ENCODE peak calls at places on chromosomes 1 and 21, in five cellular contexts. C, K, I, X and O are unnamed samples.

GRCh38 chr1:17831619-17832018 is 76.5 kb downstream of the ACTL8 start:
- DNase-seq in C (no peak), K (peak; percentile 33), I (peak; percentile 78), X (peak; percentile 59), O (no peak)

GRCh38 chr1:39321979-39322378 is 117.5 kb downstream of the MACF1 start:
- DNase-seq in C (no peak), K (no peak), I (no peak), X (no peak), O (no peak)

GRCh38 chr1:101188311-101188710 is 48.5 kb upstream of the S1PR1 start:
- DNase-seq in C (no peak), K (no peak), I (no peak), X (peak; percentile 65), O (no peak)

GRCh38 chr1:205410581-205411298 is 11.1 kb downstream of the LEMD1 start:
- DNase-seq in C (no peak), K (no peak), I (no peak), X (no peak), O (no peak)

GRCh38 chr1:35558374-35559316 is 1.0 kb downstream of the NCDN start:
- DNase-seq in C (no peak), K (no peak), I (no peak), X (no peak), O (no peak)

GRCh38 chr1:184982002-184982954 is 8.0 kb upstream of the NIBAN1 start:
- DNase-seq in C (peak; percentile 83), K (peak; percentile 77), I (peak; percentile 85), X (peak; percentile 80), O (peak; percentile 80)

GRCh38 chr21:29072873-29073221 is 601 bp downstream of the CCT8 start:
- DNase-seq in C (no peak), K (no peak), I (peak; percentile 44), X (peak; percentile 38), O (no peak)

GRCh38 chr1:172885976-172886375 is 164.8 kb downstream of the TNFSF18 start:
- DNase-seq in C (no peak), K (no peak), I (peak; percentile 47), X (peak; percentile 49), O (no peak)

GRCh38 chr1:236103646-236104218 is 38.6 kb upstream of the GPR137B start:
- DNase-seq in C (no peak), K (peak; percentile 51), I (peak; percentile 73), X (peak; percentile 57), O (no peak)

GRCh38 chr1:1349256-1350012 is at the start of gene DVL1:
- DNase-seq in C (peak; percentile 76), K (peak; percentile 67), I (peak; percentile 71), X (peak; percentile 58), O (peak; percentile 64)

GRCh38 chr21:33968082-33968997 is 52.7 kb upstream of the ATP5PO start:
- DNase-seq in C (no peak), K (peak; percentile 21), I (peak; percentile 63), X (peak; percentile 64), O (no peak)

GRCh38 chr1:204777591-204777990 is 92.1 kb upstream of the LRRN2 start:
- DNase-seq in C (no peak), K (no peak), I (no peak), X (no peak), O (no peak)

GRCh38 chr1:91913018-91913417 is 27.1 kb upstream of the TGFBR3 start:
- DNase-seq in C (no peak), K (no peak), I (peak; percentile 52), X (peak; percentile 55), O (no peak)

GRCh38 chr1:32496127-32496526 is 31.3 kb downstream of the ZBTB8B start:
- DNase-seq in C (no peak), K (no peak), I (peak; percentile 77), X (peak; percentile 55), O (no peak)

GRCh38 chr1:113804421-113805255 is 7.6 kb downstream of the RSBN1 start:
- DNase-seq in C (no peak), K (no peak), I (peak; percentile 89), X (peak; percentile 92), O (no peak)

GRCh38 chr1:14321413-14321812 is 277.1 kb upstream of the KAZN start:
- DNase-seq in C (no peak), K (no peak), I (no peak), X (no peak), O (no peak)

GRCh38 chr1:125065092-125065820 is 3880.5 kb downstream of the SRGAP2C start:
- DNase-seq in C (no peak), K (no peak), I (no peak), X (no peak), O (no peak)
- H3K4me1 ChIP-seq in C (no peaks in the 10 kb centered on the region), K (no peaks in the 10 kb centered on the region), I (no peaks in the 10 kb centered on the region), X (no peaks in the 10 kb centered on the region), O (no peaks in the 10 kb centered on the region)

DNA sequence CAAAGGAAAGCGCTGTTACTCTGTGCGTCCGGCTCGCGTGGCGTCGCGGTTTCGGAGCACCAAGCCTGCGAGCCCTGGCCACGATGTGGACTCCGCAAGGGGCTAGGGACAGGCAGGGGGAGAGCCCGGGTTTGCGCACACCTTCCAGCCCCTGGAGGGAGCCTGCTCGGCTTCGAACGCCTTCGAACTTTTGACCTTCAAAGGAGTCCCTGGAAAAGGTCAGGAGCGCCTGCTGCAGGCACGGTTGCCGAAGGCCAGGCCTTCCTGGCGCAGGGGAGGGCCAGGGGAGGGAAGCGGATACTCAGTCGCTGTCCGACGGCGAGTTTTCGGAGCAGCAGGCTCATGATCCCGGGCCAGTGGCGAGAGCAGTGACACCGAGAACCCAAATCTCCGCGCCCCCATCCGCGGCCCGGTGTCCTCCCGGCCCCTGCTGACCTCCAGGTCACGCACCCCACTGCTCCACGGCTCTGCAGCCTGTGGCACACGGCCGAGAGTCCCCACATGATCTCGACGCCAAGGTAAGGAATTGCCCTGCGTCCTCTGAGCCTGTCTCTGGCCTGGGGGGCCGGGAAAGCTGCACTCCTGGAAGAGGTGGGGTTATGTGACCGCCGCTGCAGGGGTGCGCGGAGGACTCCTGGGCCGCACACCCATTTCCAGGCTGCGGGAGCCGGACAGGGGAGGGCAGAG is 1.3 kb upstream of the SIM2 start:
- DNase-seq in C (no peak), K (no peak), I (no peak), X (no peak), O (no peak)
- H3K4me1 ChIP-seq in C (peaks cover 58% of the 10 kb centered on the region), K (peaks cover 66% of the 10 kb centered on the region), I (peaks cover 16% of the 10 kb centered on the region), X (no peaks in the 10 kb centered on the region), O (peaks cover 68% of the 10 kb centered on the region)

GRCh38 chr21:44989538-44989888 is 49.7 kb downstream of the SLX9 start:
- DNase-seq in C (peak; percentile 45), K (no peak), I (peak; percentile 55), X (peak; percentile 63), O (no peak)

GRCh38 chr21:44989943-44990780 is 50.3 kb downstream of the SLX9 start:
- DNase-seq in C (peak; percentile 45), K (no peak), I (no peak), X (no peak), O (no peak)

GRCh38 chr21:44987301-44987885 is 47.6 kb downstream of the SLX9 start:
- DNase-seq in C (peak; percentile 32), K (no peak), I (no peak), X (no peak), O (peak; percentile 2)

GRCh38 chr21:44987886-44988606 is 48.2 kb downstream of the SLX9 start:
- DNase-seq in C (peak; percentile 39), K (no peak), I (no peak), X (no peak), O (peak; percentile 7)

DNA sequence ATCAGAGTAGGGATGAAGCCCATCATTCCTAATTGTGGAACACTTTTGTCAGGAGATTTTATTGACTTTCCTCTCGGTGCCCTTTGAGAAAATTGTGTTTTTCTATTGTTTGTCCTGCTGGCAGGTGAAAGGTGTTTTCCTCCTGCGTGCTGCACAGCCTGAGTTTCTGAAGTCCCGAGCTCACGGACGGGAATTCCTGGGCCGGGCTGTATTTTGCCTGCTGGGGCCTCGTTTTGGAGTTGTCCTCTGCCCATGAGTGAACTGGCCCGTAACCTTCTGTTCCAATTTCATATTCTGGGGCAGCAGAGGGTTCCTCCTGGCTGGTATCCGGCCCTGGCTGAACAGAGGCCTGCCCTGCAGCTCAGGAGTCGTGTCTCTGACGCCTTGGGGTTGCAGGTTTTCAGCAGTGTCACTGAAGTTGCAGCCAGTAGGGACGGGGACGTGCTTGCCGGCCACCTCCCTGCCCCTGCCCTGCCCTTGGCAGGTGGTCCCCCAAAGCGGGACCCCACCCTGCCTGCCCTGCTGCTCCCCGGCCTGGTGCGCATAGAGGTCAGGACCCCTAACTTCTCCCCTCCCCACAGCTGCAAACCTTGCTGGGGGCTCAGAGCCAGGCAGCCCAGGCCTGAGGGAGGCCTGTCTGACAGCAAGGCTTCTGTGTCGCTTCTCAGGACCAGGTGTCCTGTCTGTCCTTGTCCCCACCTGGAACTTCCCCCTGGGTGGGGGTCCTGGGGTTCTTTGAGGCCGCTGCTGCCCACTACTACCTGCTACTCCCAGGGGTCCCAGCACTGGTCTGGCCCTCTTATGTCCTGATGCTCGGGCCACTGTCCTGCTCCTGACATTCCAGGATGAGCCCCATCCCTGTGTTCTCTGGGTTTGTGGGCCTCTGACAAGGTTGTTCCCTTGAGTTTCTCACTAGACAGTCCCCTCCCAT is 49.0 kb downstream of the SLX9 start:
- DNase-seq in C (peak; percentile 30), K (no peak), I (no peak), X (no peak), O (peak; percentile 1)
- H3K4me1 ChIP-seq in C (peaks cover 6% of the 10 kb centered on the region), K (peaks cover 43% of the 10 kb centered on the region), I (peaks cover 27% of the 10 kb centered on the region), X (peaks cover 25% of the 10 kb centered on the region), O (peaks cover 37% of the 10 kb centered on the region)

DNA sequence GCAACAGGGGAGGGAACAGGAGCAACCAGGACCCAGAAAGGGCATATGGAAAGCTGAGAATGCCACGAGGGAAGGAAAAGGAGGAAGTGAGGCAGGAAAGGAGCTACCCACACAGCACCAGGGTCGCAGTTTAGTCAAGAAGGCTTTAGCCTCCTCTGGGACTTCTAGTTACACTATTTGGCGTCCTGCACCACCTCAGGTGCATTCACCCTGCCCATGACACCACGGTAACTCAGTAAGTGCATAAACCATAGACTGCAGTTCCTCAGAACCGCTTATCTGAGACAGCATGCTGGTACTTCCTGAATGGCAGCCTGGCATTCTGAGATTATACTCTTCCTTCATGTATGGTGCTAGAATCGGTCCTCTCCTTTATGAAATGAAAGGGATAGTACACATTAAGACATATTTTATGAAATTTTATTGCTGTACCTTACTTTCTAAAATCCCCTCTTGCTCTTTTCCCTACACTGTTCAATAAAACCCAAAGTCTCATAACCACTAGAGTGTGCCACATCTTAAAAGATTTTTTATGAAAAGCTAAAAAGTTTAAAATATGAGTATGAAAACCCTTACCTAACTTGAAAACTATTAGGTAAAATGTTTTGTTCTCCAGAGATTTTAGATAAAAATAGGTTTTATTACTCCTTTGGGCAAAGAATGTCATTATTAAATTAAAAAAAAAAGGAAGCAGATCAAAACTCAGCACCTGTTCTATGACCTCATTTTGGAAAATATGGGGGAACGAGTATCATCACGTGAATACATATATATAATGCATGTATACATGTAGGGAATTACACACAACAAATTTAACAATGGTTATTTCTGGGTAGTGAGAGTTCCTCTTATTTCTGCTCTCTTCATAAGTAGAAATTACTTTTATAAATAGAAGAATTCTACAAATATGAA is 67.3 kb downstream of the VAV3 start:
- DNase-seq in C (no peak), K (no peak), I (no peak), X (no peak), O (no peak)
- H3K4me1 ChIP-seq in C (peaks cover 8% of the 10 kb centered on the region), K (peaks cover 7% of the 10 kb centered on the region), I (no peaks in the 10 kb centered on the region), X (no peaks in the 10 kb centered on the region), O (peaks cover 12% of the 10 kb centered on the region)

DNA sequence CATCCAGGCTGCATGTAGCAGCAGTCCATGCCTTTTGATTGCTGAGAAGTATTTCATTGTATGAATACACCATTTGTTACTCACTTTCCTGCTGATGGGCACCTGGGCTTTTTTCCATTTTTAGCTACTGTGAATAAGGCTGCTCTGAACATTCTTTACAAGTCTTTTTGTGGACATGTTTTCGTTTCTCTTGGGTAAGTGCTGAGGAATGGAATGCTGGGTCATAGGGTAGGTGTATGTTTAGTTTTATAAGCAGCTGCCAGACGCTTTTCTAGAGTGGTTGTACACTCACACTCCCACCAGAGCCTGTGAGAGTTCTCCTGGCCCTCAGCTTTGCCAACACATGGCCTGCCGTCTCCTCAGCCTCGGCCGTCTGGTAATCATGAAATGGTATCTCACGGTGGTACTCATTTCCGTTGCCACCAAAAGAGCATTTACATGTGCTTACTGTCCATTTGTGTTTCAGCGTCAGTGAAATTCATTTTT is 22.7 kb downstream of the SLX9 start:
- DNase-seq in C (peak; percentile 50), K (no peak), I (peak; percentile 98), X (peak; percentile 100), O (no peak)
- H3K4me1 ChIP-seq in C (peaks cover 63% of the 10 kb centered on the region), K (peaks cover 89% of the 10 kb centered on the region), I (peaks cover 12% of the 10 kb centered on the region), X (peaks cover 24% of the 10 kb centered on the region), O (peaks cover 93% of the 10 kb centered on the region)

GRCh38 chr1:40382110-40382464 is 8.6 kb downstream of the SMAP2 start:
- DNase-seq in C (no peak), K (no peak), I (no peak), X (no peak), O (no peak)
- H3K4me1 ChIP-seq in C (peaks cover 63% of the 10 kb centered on the region), K (peaks cover 55% of the 10 kb centered on the region), I (peaks cover 16% of the 10 kb centered on the region), X (peaks cover 18% of the 10 kb centered on the region), O (peaks cover 57% of the 10 kb centered on the region)